ENCODE peak calls at places on chromosomes 6 and 20, in ten cellular contexts. X is globus pallidus; N is right lobe of liver; F is stimulated activated CD4-positive, alpha-beta T cell treated with anti-CD3 and anti-CD28 coated beads, Interleukin-4, amount 100 ng/mL, for 24 hours; W is EH; T is colonic mucosa; P is iris pigment epithelial cell; V is activated T-helper 1 cell treated with Interleukin-2 at 50 U/mL for 16 hours; Y is left lung; A is NCI-H2081. K is an unnamed sample.

GRCh38 chr6:40586800-40587201 is 363 bp downstream of the LRFN2 start:
- DNase-seq in X (no peak), N (no peak), F (no peak), W (no peak), T (peak; percentile 19), P (peak; percentile 17), V (no peak), Y (no peak), A (peak; percentile 42), K (peak; percentile 45)

GRCh38 chr6:133504761-133505160 is 263.6 kb downstream of the EYA4 start:
- DNase-seq in X (no peak), N (no peak), F (no peak), W (no peak), T (no peak), P (no peak), V (no peak), Y (no peak), A (no peak), K (no peak)

GRCh38 chr6:116101790-116102189 is 1.1 kb downstream of the NT5DC1 start:
- DNase-seq in X (no peak), N (no peak), F (no peak), W (no peak), T (no peak), P (no peak), V (no peak), Y (no peak), A (no peak), K (no peak)

GRCh38 chr6:32148722-32149576 is 2.8 kb downstream of the PRRT1 start:
- DNase-seq in X (peak; percentile 23), N (peak; percentile 73), F (peak; percentile 70), W (no peak), T (peak; percentile 87), P (peak; percentile 52), V (peak; percentile 41), Y (peak; percentile 71), A (peak; percentile 14), K (peak; percentile 69)

GRCh38 chr20:1782181-1782580 is 113.0 kb upstream of the SIRPA start:
- DNase-seq in X (no peak), N (no peak), F (no peak), W (no peak), T (no peak), P (no peak), V (no peak), Y (no peak), A (no peak), K (no peak)

GRCh38 chr6:1585669-1586049 is 24.1 kb upstream of the FOXC1 start:
- DNase-seq in X (no peak), N (no peak), F (no peak), W (no peak), T (no peak), P (no peak), V (no peak), Y (no peak), A (no peak), K (no peak)

GRCh38 chr20:24993337-24994185 is 1.0 kb upstream of the APMAP start:
- DNase-seq in X (peak; percentile 75), N (no peak), F (no peak), W (peak; percentile 57), T (peak; percentile 20), P (peak; percentile 39), V (no peak), Y (no peak), A (peak; percentile 41), K (peak; percentile 37)

GRCh38 chr6:41298785-41299498 is 12.5 kb upstream of the TREM1 start:
- DNase-seq in X (no peak), N (no peak), F (no peak), W (no peak), T (no peak), P (no peak), V (no peak), Y (no peak), A (no peak), K (no peak)

GRCh38 chr6:39243809-39244208 is 14.5 kb upstream of the KCNK5 start:
- DNase-seq in X (no peak), N (no peak), F (no peak), W (no peak), T (no peak), P (no peak), V (no peak), Y (no peak), A (no peak), K (no peak)

GRCh38 chr6:98942263-98942803 is 5.4 kb downstream of the FBXL4 start:
- DNase-seq in X (no peak), N (no peak), F (no peak), W (no peak), T (no peak), P (no peak), V (no peak), Y (no peak), A (no peak), K (no peak)

GRCh38 chr6:89976141-89977020 is 82.1 kb downstream of the GJA10 start:
- DNase-seq in X (no peak), N (no peak), F (no peak), W (no peak), T (no peak), P (no peak), V (no peak), Y (no peak), A (no peak), K (no peak)

K was measured in NCI-H146.